ENCODE peak calls at places on chromosomes 5 and 9, in six cellular contexts. L, R, O, U, F and A are unnamed samples.

GRCh38 chr5:82525626-82526025 is 247.5 kb upstream of the RPS23 start:
- DNase-seq in L (no peak), R (no peak), O (no peak), U (no peak), F (no peak), A (no peak)

GRCh38 chr9:121055642-121056143 is 5.6 kb upstream of the C5 start:
- DNase-seq in L (peak; percentile 74), R (no peak), O (no peak), U (no peak), F (no peak), A (no peak)

GRCh38 chr9:94018628-94019027 is 63.5 kb upstream of the BARX1 start:
- DNase-seq in L (no peak), R (no peak), O (no peak), U (no peak), F (no peak), A (peak; percentile 60)

GRCh38 chr9:15735083-15735974 is 182.5 kb downstream of the CCDC171 start:
- DNase-seq in L (peak; percentile 50), R (no peak), O (no peak), U (no peak), F (no peak), A (no peak)

GRCh38 chr5:75037106-75037505 is 15.3 kb downstream of the GCNT4 start:
- DNase-seq in L (peak; percentile 48), R (no peak), O (peak; percentile 30), U (peak; percentile 65), F (no peak), A (no peak)

GRCh38 chr9:4238522-4238921 is 61.3 kb downstream of the GLIS3 start:
- DNase-seq in L (no peak), R (no peak), O (no peak), U (no peak), F (no peak), A (no peak)

GRCh38 chr9:99811172-99811571 is 10.5 kb upstream of the NR4A3 start:
- DNase-seq in L (no peak), R (no peak), O (no peak), U (no peak), F (no peak), A (no peak)

GRCh38 chr5:64625678-64626077 is 64.6 kb upstream of the SHISAL2B start:
- DNase-seq in L (peak; percentile 7), R (no peak), O (no peak), U (no peak), F (no peak), A (no peak)

GRCh38 chr5:67209141-67209771 is 12.7 kb upstream of the CD180 start:
- DNase-seq in L (peak; percentile 84), R (no peak), O (peak; percentile 64), U (peak; percentile 62), F (peak; percentile 49), A (no peak)

GRCh38 chr9:135303865-135304499 is 175.6 kb upstream of the PPP1R26 start:
- DNase-seq in L (no peak), R (no peak), O (no peak), U (no peak), F (no peak), A (no peak)

GRCh38 chr5:141485305-141486055 is 650 bp downstream of the PCDHGC4 start:
- DNase-seq in L (no peak), R (no peak), O (no peak), U (no peak), F (no peak), A (no peak)

GRCh38 chr5:125798311-125798710 is 624.9 kb upstream of the GRAMD2B start:
- DNase-seq in L (peak; percentile 3), R (no peak), O (no peak), U (no peak), F (no peak), A (no peak)

GRCh38 chr9:32906213-32906612 is 95.2 kb downstream of the APTX start:
- DNase-seq in L (no peak), R (no peak), O (no peak), U (no peak), F (no peak), A (no peak)

GRCh38 chr9:126002476-126003350 is 255.5 kb downstream of the PBX3 start:
- DNase-seq in L (no peak), R (no peak), O (no peak), U (no peak), F (no peak), A (no peak)

GRCh38 chr9:36781532-36781931 is 208.8 kb downstream of the MELK start:
- DNase-seq in L (peak; percentile 9), R (no peak), O (no peak), U (peak; percentile 28), F (no peak), A (no peak)

DNA sequence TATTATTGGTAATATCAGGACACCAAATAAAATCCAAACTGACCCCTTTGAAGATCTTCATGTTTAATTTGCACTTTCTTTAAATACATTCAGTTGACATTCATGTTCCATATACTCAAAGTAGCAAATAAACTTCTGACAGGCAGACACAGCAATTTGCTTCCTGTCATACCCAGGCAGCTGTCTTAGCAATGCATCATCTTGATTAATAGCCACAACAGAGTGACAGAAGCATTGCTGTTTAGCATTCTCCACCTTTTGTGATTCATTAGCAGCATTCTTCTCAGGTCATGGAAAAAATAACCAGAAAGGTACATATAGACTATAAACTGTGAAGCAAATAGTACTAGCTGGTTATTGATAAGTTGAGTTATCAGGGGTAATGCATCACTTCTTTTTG is 366.8 kb downstream of the CYLC2 start:
- DNase-seq in L (no peak), R (no peak), O (no peak), U (no peak), F (no peak), A (no peak)
- TF ChIP-seq EP300 in L (no peak), R (no peak), O (no peak), U (no peak), F (no peak), A (no peak)

GRCh38 chr5:36739751-36740221 is 133.4 kb downstream of the SLC1A3 start:
- DNase-seq in L (peak; percentile 72), R (peak; percentile 42), O (peak; percentile 86), U (peak; percentile 85), F (peak; percentile 36), A (no peak)
- TF ChIP-seq EP300 in L (no peak), R (no peak), O (no peak), U (no peak), F (no peak), A (no peak)

GRCh38 chr9:13901176-13901575 is 412.8 kb downstream of the NFIB start:
- DNase-seq in L (no peak), R (no peak), O (no peak), U (no peak), F (no peak), A (no peak)

GRCh38 chr9:13898957-13899356 is 415.0 kb downstream of the NFIB start:
- DNase-seq in L (no peak), R (no peak), O (no peak), U (no peak), F (no peak), A (no peak)

GRCh38 chr9:13899924-13900323 is 414.0 kb downstream of the NFIB start:
- DNase-seq in L (no peak), R (no peak), O (no peak), U (no peak), F (no peak), A (no peak)

GRCh38 chr9:13902286-13902685 is 411.7 kb downstream of the NFIB start:
- DNase-seq in L (no peak), R (no peak), O (no peak), U (no peak), F (no peak), A (no peak)

DNA sequence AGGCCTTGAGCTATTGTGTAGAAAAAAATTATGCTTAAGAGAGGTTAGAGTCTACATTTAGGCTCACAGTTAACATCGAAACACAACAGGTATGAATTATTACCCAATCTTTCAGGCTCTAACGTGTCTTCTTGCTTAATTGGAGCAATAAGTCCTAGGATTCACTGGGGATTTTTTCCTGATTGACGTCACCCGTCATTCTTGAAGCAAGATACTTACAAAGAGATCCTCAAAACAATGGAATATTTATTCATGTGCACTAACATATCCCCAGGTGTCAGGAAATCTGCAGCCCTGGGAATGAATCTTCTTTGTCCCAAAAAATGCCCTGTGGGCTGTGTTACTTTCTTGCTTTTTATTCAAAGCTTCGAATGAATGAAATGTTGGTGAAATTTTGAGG is 413.5 kb downstream of the NFIB start:
- DNase-seq in L (no peak), R (no peak), O (no peak), U (no peak), F (no peak), A (no peak)
- TF ChIP-seq EP300 in L (no peak), R (no peak), O (no peak), U (no peak), F (no peak), A (no peak)

GRCh38 chr9:88749420-88749819 is 214.4 kb downstream of the NXNL2 start:
- DNase-seq in L (no peak), R (no peak), O (no peak), U (no peak), F (no peak), A (peak; percentile 85)

GRCh38 chr9:88748566-88749238 is 213.7 kb downstream of the NXNL2 start:
- DNase-seq in L (no peak), R (peak; percentile 54), O (no peak), U (no peak), F (no peak), A (peak; percentile 93)

GRCh38 chr9:88746744-88747398 is 211.9 kb downstream of the NXNL2 start:
- DNase-seq in L (no peak), R (no peak), O (no peak), U (no peak), F (no peak), A (peak; percentile 81)

GRCh38 chr9:88746029-88746743 is 211.2 kb downstream of the NXNL2 start:
- DNase-seq in L (no peak), R (no peak), O (peak; percentile 40), U (no peak), F (peak; percentile 32), A (peak; percentile 90)

DNA sequence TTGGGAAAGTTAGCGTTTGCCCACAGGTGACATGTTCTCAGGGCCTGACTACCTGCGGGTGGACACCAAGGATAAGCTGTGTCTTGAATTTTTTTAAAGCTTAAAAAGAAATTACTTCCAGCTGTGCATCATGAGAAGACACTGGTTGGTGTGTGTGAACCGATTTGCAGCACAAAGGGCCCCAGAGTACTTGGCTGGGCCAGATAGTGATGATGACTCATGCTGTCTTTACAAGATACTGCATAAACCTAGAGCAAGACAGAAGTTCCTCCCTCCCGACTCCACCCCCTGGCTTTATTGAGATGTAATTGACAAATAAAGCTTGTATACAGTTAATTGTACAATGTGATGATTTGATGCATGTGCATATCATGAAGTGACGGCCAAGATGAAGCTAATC is 212.8 kb downstream of the NXNL2 start:
- DNase-seq in L (peak; percentile 51), R (peak; percentile 28), O (no peak), U (no peak), F (no peak), A (peak; percentile 93)
- TF ChIP-seq EP300 in L (no peak), R (peak; percentile 34), O (no peak), U (no peak), F (no peak), A (no peak)